ENCODE peak calls at places on chromosomes 7 and 10, in eight cellular contexts. One of them, this sample, is unnamed. For H3K9me3 and H3K27me3, the result is how much of the 10 kb centered on the place peaks cover.

GRCh38 chr10:62911210-62911963 is 95.2 kb upstream of the EGR2 start:
- DNase-seq in spleen: no peak
- DNase-seq in hepatocyte: no peak
- DNase-seq in cardiac muscle cell: no peak
- DNase-seq in heart right ventricle: no peak
- DNase-seq in psoas muscle: no peak
- DNase-seq in sigmoid colon: no peak
- DNase-seq in lung: no peak
- DNase-seq in this sample: no peak

GRCh38 chr7:33982425-33982786 is 77.1 kb downstream of the BMPER start:
- DNase-seq in spleen: no peak
- DNase-seq in hepatocyte: no peak
- DNase-seq in cardiac muscle cell: peak
- DNase-seq in heart right ventricle: no peak
- DNase-seq in psoas muscle: no peak
- DNase-seq in sigmoid colon: no peak
- DNase-seq in lung: no peak
- DNase-seq in this sample: no peak

GRCh38 chr7:143452495-143452894 is 9.2 kb downstream of the TAS2R60 start:
- DNase-seq in spleen: no peak
- DNase-seq in hepatocyte: no peak
- DNase-seq in cardiac muscle cell: no peak
- DNase-seq in heart right ventricle: no peak
- DNase-seq in psoas muscle: no peak
- DNase-seq in sigmoid colon: no peak
- DNase-seq in lung: no peak
- DNase-seq in this sample: no peak

GRCh38 chr10:3290550-3290949 is 118.0 kb upstream of the PITRM1 start:
- DNase-seq in spleen: no peak
- DNase-seq in hepatocyte: no peak
- DNase-seq in cardiac muscle cell: no peak
- DNase-seq in heart right ventricle: no peak
- DNase-seq in psoas muscle: no peak
- DNase-seq in sigmoid colon: no peak
- DNase-seq in lung: no peak
- DNase-seq in this sample: no peak

GRCh38 chr7:123305840-123306375 is 106.1 kb upstream of the SLC13A1 start:
- DNase-seq in spleen: no peak
- DNase-seq in hepatocyte: no peak
- DNase-seq in cardiac muscle cell: no peak
- DNase-seq in heart right ventricle: no peak
- DNase-seq in psoas muscle: no peak
- DNase-seq in sigmoid colon: no peak
- DNase-seq in lung: no peak
- DNase-seq in this sample: no peak

GRCh38 chr10:279655-280054 is 144.4 kb downstream of the ZMYND11 start:
- DNase-seq in spleen: no peak
- DNase-seq in hepatocyte: no peak
- DNase-seq in cardiac muscle cell: no peak
- DNase-seq in heart right ventricle: no peak
- DNase-seq in psoas muscle: no peak
- DNase-seq in sigmoid colon: no peak
- DNase-seq in lung: no peak
- DNase-seq in this sample: no peak

GRCh38 chr7:12764355-12765000 is 77.0 kb downstream of the ARL4A start:
- DNase-seq in spleen: no peak
- DNase-seq in hepatocyte: no peak
- DNase-seq in cardiac muscle cell: no peak
- DNase-seq in heart right ventricle: no peak
- DNase-seq in psoas muscle: no peak
- DNase-seq in sigmoid colon: no peak
- DNase-seq in lung: no peak
- DNase-seq in this sample: no peak

GRCh38 chr10:11993834-11994468 is 48.7 kb downstream of the UPF2 start:
- DNase-seq in spleen: no peak
- DNase-seq in hepatocyte: no peak
- DNase-seq in cardiac muscle cell: no peak
- DNase-seq in heart right ventricle: no peak
- DNase-seq in psoas muscle: no peak
- DNase-seq in sigmoid colon: no peak
- DNase-seq in lung: no peak
- DNase-seq in this sample: no peak

GRCh38 chr7:120272261-120272895 is 597 bp upstream of the KCND2 start:
- DNase-seq in spleen: no peak
- DNase-seq in hepatocyte: peak
- DNase-seq in cardiac muscle cell: peak
- DNase-seq in heart right ventricle: no peak
- DNase-seq in psoas muscle: no peak
- DNase-seq in sigmoid colon: no peak
- DNase-seq in lung: no peak
- DNase-seq in this sample: no peak

GRCh38 chr7:115357213-115357999 is 435.5 kb downstream of the MDFIC start:
- DNase-seq in spleen: no peak
- DNase-seq in hepatocyte: no peak
- DNase-seq in cardiac muscle cell: peak
- DNase-seq in heart right ventricle: no peak
- DNase-seq in psoas muscle: no peak
- DNase-seq in sigmoid colon: no peak
- DNase-seq in lung: no peak
- DNase-seq in this sample: no peak

GRCh38 chr10:6507311-6507710 is 72.8 kb downstream of the PRKCQ start:
- DNase-seq in spleen: no peak
- DNase-seq in hepatocyte: no peak
- DNase-seq in cardiac muscle cell: no peak
- DNase-seq in heart right ventricle: no peak
- DNase-seq in psoas muscle: no peak
- DNase-seq in sigmoid colon: no peak
- DNase-seq in lung: no peak
- DNase-seq in this sample: no peak

GRCh38 chr7:100435401-100436304 is 644 bp downstream of the PPP1R35 start:
- DNase-seq in spleen: peak
- DNase-seq in hepatocyte: peak
- DNase-seq in cardiac muscle cell: peak
- DNase-seq in heart right ventricle: peak
- DNase-seq in psoas muscle: peak
- DNase-seq in sigmoid colon: peak
- DNase-seq in lung: peak
- DNase-seq in this sample: no peak

GRCh38 chr10:53841746-53842145 is 959.3 kb downstream of the PCDH15 start:
- DNase-seq in spleen: no peak
- DNase-seq in hepatocyte: no peak
- DNase-seq in cardiac muscle cell: no peak
- DNase-seq in heart right ventricle: no peak
- DNase-seq in psoas muscle: no peak
- DNase-seq in sigmoid colon: no peak
- DNase-seq in lung: no peak
- DNase-seq in this sample: no peak

GRCh38 chr10:53843691-53844362 is 957.2 kb downstream of the PCDH15 start:
- DNase-seq in spleen: no peak
- DNase-seq in hepatocyte: peak
- DNase-seq in cardiac muscle cell: peak
- DNase-seq in heart right ventricle: no peak
- DNase-seq in psoas muscle: no peak
- DNase-seq in sigmoid colon: no peak
- DNase-seq in lung: no peak
- DNase-seq in this sample: no peak

DNA sequence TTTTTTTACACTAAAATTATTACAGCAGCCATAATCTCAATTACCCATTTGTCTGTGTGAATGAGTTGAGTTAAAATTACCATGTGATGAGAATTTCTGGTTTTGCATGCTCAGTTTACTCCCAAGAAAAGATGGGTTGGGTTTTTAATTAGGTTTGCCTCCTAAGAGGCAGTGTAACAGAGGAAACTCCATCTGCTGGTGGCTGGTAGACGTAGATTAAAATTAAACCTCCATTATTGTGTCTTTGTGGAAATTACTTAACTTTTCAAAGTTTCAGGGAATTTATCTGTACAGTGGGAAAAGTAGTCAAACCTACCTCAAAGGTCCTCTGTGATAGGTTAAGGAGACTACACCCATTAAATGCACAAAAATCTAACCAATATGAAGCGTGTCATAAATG is 954.2 kb downstream of the PCDH15 start:
- DNase-seq in spleen: no peak
- DNase-seq in hepatocyte: no peak
- DNase-seq in cardiac muscle cell: no peak
- DNase-seq in heart right ventricle: no peak
- DNase-seq in psoas muscle: no peak
- DNase-seq in sigmoid colon: no peak
- DNase-seq in lung: no peak
- DNase-seq in this sample: no peak
- TF ChIP-seq CTCF in spleen: no peak
- TF ChIP-seq CTCF in hepatocyte: no peak
- TF ChIP-seq CTCF in cardiac muscle cell: no peak
- TF ChIP-seq CTCF in heart right ventricle: no peak
- TF ChIP-seq CTCF in psoas muscle: no peak
- TF ChIP-seq CTCF in sigmoid colon: no peak
- TF ChIP-seq CTCF in lung: no peak
- TF ChIP-seq CTCF in this sample: peak

DNA sequence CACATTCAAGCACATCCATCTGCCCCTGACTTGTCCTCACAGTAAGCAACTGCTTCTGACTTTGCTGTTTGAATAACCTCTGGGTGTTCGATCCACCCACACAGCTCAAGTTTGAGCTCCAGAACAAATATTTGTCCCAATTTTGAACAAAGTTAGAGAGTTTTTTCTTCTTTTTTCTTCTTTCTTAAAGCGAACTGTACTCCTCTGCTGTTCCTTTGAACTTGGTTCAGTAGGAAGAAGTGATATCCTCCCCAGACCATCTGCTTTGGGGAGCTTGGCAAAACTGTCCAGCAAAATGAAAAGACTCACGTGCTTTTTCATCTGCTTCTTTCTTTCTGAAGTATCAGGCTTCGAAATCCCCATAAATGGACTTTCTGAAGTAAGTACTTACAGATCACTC is at the start of gene ITIH2:
- DNase-seq in spleen: no peak
- DNase-seq in hepatocyte: no peak
- DNase-seq in cardiac muscle cell: no peak
- DNase-seq in heart right ventricle: no peak
- DNase-seq in psoas muscle: no peak
- DNase-seq in sigmoid colon: no peak
- DNase-seq in lung: no peak
- DNase-seq in this sample: no peak
- H3K9me3 ChIP-seq in spleen: under half
- H3K9me3 ChIP-seq in hepatocyte: under half
- H3K9me3 ChIP-seq in cardiac muscle cell: under half
- H3K9me3 ChIP-seq in heart right ventricle: under half
- H3K9me3 ChIP-seq in psoas muscle: under half
- H3K9me3 ChIP-seq in sigmoid colon: under half
- H3K9me3 ChIP-seq in lung: under half
- H3K9me3 ChIP-seq in this sample: under half

GRCh38 chr10:26215534-26215922 is 1.0 kb upstream of the GAD2 start:
- DNase-seq in spleen: no peak
- DNase-seq in hepatocyte: peak
- DNase-seq in cardiac muscle cell: no peak
- DNase-seq in heart right ventricle: no peak
- DNase-seq in psoas muscle: no peak
- DNase-seq in sigmoid colon: no peak
- DNase-seq in lung: no peak
- DNase-seq in this sample: no peak

GRCh38 chr10:26216577-26216948 is at the start of gene GAD2:
- DNase-seq in spleen: no peak
- DNase-seq in hepatocyte: no peak
- DNase-seq in cardiac muscle cell: no peak
- DNase-seq in heart right ventricle: no peak
- DNase-seq in psoas muscle: no peak
- DNase-seq in sigmoid colon: no peak
- DNase-seq in lung: no peak
- DNase-seq in this sample: no peak

GRCh38 chr10:26214538-26215461 is 1.8 kb upstream of the GAD2 start:
- DNase-seq in spleen: no peak
- DNase-seq in hepatocyte: no peak
- DNase-seq in cardiac muscle cell: no peak
- DNase-seq in heart right ventricle: no peak
- DNase-seq in psoas muscle: no peak
- DNase-seq in sigmoid colon: no peak
- DNase-seq in lung: no peak
- DNase-seq in this sample: no peak

GRCh38 chr10:26216949-26217395 is 398 bp downstream of the GAD2 start:
- DNase-seq in spleen: no peak
- DNase-seq in hepatocyte: no peak
- DNase-seq in cardiac muscle cell: no peak
- DNase-seq in heart right ventricle: no peak
- DNase-seq in psoas muscle: no peak
- DNase-seq in sigmoid colon: no peak
- DNase-seq in lung: no peak
- DNase-seq in this sample: no peak

DNA sequence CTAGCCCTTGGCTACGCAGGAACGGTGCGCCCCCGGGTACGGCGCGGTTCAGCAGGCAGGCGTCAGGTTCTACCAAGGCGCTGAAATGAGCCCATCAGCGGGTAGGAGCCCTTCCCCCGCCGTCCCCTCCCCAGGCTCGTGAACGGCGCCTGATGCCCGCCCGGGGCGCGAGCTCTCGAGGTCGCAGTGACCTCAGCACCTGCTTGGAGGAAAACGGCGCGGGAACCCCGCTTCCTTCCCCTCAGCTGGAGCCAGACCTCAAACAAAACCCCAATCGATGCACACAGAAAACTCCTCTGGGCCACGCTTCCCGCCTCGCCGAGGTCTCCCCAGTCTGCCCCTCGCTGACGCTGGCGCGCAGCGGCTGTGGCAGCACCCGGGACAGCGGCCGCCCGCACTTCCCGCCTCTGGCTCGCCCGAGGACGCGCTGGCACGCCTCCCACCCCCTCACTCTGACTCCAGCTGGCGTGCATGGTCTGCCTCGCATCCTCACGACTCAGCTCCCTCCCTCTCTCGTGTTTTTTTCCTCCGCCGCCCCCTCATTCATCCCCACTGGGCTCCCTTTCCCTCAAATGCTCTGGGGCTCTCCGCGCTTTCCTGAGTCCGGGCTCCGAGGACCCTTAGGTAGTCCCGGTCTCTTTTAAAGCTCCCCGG is 524 bp upstream of the GAD2 start:
- DNase-seq in spleen: no peak
- DNase-seq in hepatocyte: peak
- DNase-seq in cardiac muscle cell: peak
- DNase-seq in heart right ventricle: peak
- DNase-seq in psoas muscle: no peak
- DNase-seq in sigmoid colon: no peak
- DNase-seq in lung: no peak
- DNase-seq in this sample: no peak
- H3K27me3 ChIP-seq in spleen: half or more
- H3K27me3 ChIP-seq in hepatocyte: half or more
- H3K27me3 ChIP-seq in cardiac muscle cell: half or more
- H3K27me3 ChIP-seq in heart right ventricle: half or more
- H3K27me3 ChIP-seq in psoas muscle: under half
- H3K27me3 ChIP-seq in sigmoid colon: half or more
- H3K27me3 ChIP-seq in lung: under half
- H3K27me3 ChIP-seq in this sample: half or more

DNA sequence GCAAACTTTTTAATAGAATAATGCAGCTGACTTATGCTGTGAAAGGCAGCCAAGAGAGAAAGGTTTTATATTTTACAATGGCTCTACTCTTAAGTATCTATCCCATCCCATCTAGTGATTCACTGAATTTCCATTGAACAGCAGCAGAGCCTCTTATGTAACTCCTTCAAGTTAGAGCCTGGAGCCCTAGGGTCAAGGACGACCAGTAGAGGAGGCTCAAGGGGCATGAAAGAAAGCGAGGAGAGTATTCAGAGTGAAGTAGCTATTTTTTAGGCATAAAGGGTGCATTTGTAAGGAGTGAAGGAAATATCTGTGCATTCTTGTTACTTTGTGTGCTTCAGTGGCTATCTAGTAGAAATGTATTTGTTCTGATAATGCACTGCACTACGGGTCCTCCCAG is 180.2 kb upstream of the TPK1 start:
- DNase-seq in spleen: no peak
- DNase-seq in hepatocyte: no peak
- DNase-seq in cardiac muscle cell: peak
- DNase-seq in heart right ventricle: no peak
- DNase-seq in psoas muscle: no peak
- DNase-seq in sigmoid colon: no peak
- DNase-seq in lung: no peak
- DNase-seq in this sample: no peak
- TF ChIP-seq CTCF in spleen: no peak
- TF ChIP-seq CTCF in hepatocyte: no peak
- TF ChIP-seq CTCF in cardiac muscle cell: no peak
- TF ChIP-seq CTCF in heart right ventricle: no peak
- TF ChIP-seq CTCF in psoas muscle: no peak
- TF ChIP-seq CTCF in sigmoid colon: no peak
- TF ChIP-seq CTCF in lung: no peak
- TF ChIP-seq CTCF in this sample: no peak

This sample was measured in RWPE2.